ENCODE peak calls at places on chromosomes 11 and 22, in six cellular contexts. One of them, this sample, is unnamed.

GRCh38 chr22:50329236-50329635 is 2.4 kb upstream of the DENND6B start:
- DNase-seq in HepG2: no peak
- DNase-seq in psoas muscle: no peak
- DNase-seq in CD4-positive, alpha-beta memory T cell: no peak
- DNase-seq in CD8-positive, alpha-beta T cell: no peak
- DNase-seq in CD4-positive, CD25-positive, alpha-beta regulatory T cell: no peak
- DNase-seq in this sample: peak; percentile 88

GRCh38 chr22:35400335-35400680 is 368 bp downstream of the MCM5 start:
- DNase-seq in HepG2: no peak
- DNase-seq in psoas muscle: no peak
- DNase-seq in CD4-positive, alpha-beta memory T cell: no peak
- DNase-seq in CD8-positive, alpha-beta T cell: no peak
- DNase-seq in CD4-positive, CD25-positive, alpha-beta regulatory T cell: peak; percentile 19
- DNase-seq in this sample: no peak

GRCh38 chr22:32544953-32545558 is 70.4 kb downstream of the FBXO7 start:
- DNase-seq in HepG2: no peak
- DNase-seq in psoas muscle: no peak
- DNase-seq in CD4-positive, alpha-beta memory T cell: no peak
- DNase-seq in CD8-positive, alpha-beta T cell: no peak
- DNase-seq in CD4-positive, CD25-positive, alpha-beta regulatory T cell: no peak
- DNase-seq in this sample: peak; percentile 29

GRCh38 chr11:1086171-1087102 is 11.8 kb downstream of the MUC2 start:
- DNase-seq in HepG2: no peak
- DNase-seq in psoas muscle: peak; percentile 58
- DNase-seq in CD4-positive, alpha-beta memory T cell: no peak
- DNase-seq in CD8-positive, alpha-beta T cell: no peak
- DNase-seq in CD4-positive, CD25-positive, alpha-beta regulatory T cell: no peak
- DNase-seq in this sample: no peak

GRCh38 chr11:122046846-122047245 is 69.2 kb downstream of the BLID start:
- DNase-seq in HepG2: no peak
- DNase-seq in psoas muscle: no peak
- DNase-seq in CD4-positive, alpha-beta memory T cell: no peak
- DNase-seq in CD8-positive, alpha-beta T cell: no peak
- DNase-seq in CD4-positive, CD25-positive, alpha-beta regulatory T cell: no peak
- DNase-seq in this sample: no peak

GRCh38 chr11:106507645-106508306 is 430.3 kb downstream of the AASDHPPT start:
- DNase-seq in HepG2: no peak
- DNase-seq in psoas muscle: no peak
- DNase-seq in CD4-positive, alpha-beta memory T cell: no peak
- DNase-seq in CD8-positive, alpha-beta T cell: no peak
- DNase-seq in CD4-positive, CD25-positive, alpha-beta regulatory T cell: no peak
- DNase-seq in this sample: no peak

GRCh38 chr11:128135451-128135850 is 451.9 kb downstream of the ETS1 start:
- DNase-seq in HepG2: no peak
- DNase-seq in psoas muscle: no peak
- DNase-seq in CD4-positive, alpha-beta memory T cell: no peak
- DNase-seq in CD8-positive, alpha-beta T cell: no peak
- DNase-seq in CD4-positive, CD25-positive, alpha-beta regulatory T cell: no peak
- DNase-seq in this sample: no peak

GRCh38 chr11:10594407-10594806 is 25.9 kb upstream of the LYVE1 start:
- DNase-seq in HepG2: no peak
- DNase-seq in psoas muscle: no peak
- DNase-seq in CD4-positive, alpha-beta memory T cell: no peak
- DNase-seq in CD8-positive, alpha-beta T cell: no peak
- DNase-seq in CD4-positive, CD25-positive, alpha-beta regulatory T cell: no peak
- DNase-seq in this sample: peak; percentile 98

GRCh38 chr11:74877132-74877531 is 71.8 kb downstream of the XRRA1 start:
- DNase-seq in HepG2: no peak
- DNase-seq in psoas muscle: no peak
- DNase-seq in CD4-positive, alpha-beta memory T cell: no peak
- DNase-seq in CD8-positive, alpha-beta T cell: no peak
- DNase-seq in CD4-positive, CD25-positive, alpha-beta regulatory T cell: no peak
- DNase-seq in this sample: no peak

GRCh38 chr22:37742374-37743092 is 45.7 kb downstream of the TRIOBP start:
- DNase-seq in HepG2: no peak
- DNase-seq in psoas muscle: no peak
- DNase-seq in CD4-positive, alpha-beta memory T cell: no peak
- DNase-seq in CD8-positive, alpha-beta T cell: no peak
- DNase-seq in CD4-positive, CD25-positive, alpha-beta regulatory T cell: no peak
- DNase-seq in this sample: peak; percentile 87

GRCh38 chr11:37978647-37979046 is 1380.6 kb upstream of the RAG2 start:
- DNase-seq in HepG2: no peak
- DNase-seq in psoas muscle: no peak
- DNase-seq in CD4-positive, alpha-beta memory T cell: no peak
- DNase-seq in CD8-positive, alpha-beta T cell: no peak
- DNase-seq in CD4-positive, CD25-positive, alpha-beta regulatory T cell: no peak
- DNase-seq in this sample: no peak

GRCh38 chr11:93740031-93740801 is 1.1 kb downstream of the TAF1D start:
- DNase-seq in HepG2: peak; percentile 75
- DNase-seq in psoas muscle: no peak
- DNase-seq in CD4-positive, alpha-beta memory T cell: peak; percentile 24
- DNase-seq in CD8-positive, alpha-beta T cell: peak; percentile 15
- DNase-seq in CD4-positive, CD25-positive, alpha-beta regulatory T cell: peak; percentile 24
- DNase-seq in this sample: peak; percentile 46

GRCh38 chr11:119310682-119311052 is 6.3 kb downstream of the MCAM start:
- DNase-seq in HepG2: no peak
- DNase-seq in psoas muscle: no peak
- DNase-seq in CD4-positive, alpha-beta memory T cell: no peak
- DNase-seq in CD8-positive, alpha-beta T cell: no peak
- DNase-seq in CD4-positive, CD25-positive, alpha-beta regulatory T cell: no peak
- DNase-seq in this sample: peak; percentile 20
- H3K4me1 ChIP-seq in HepG2: peaks cover 18% of the 10 kb centered on the region
- H3K4me1 ChIP-seq in psoas muscle: peaks cover 17% of the 10 kb centered on the region
- H3K4me1 ChIP-seq in CD4-positive, alpha-beta memory T cell: peaks cover 29% of the 10 kb centered on the region
- H3K4me1 ChIP-seq in CD8-positive, alpha-beta T cell: peaks cover 33% of the 10 kb centered on the region
- H3K4me1 ChIP-seq in CD4-positive, CD25-positive, alpha-beta regulatory T cell: peaks cover 26% of the 10 kb centered on the region
- H3K4me1 ChIP-seq in this sample: peaks cover 5% of the 10 kb centered on the region

DNA sequence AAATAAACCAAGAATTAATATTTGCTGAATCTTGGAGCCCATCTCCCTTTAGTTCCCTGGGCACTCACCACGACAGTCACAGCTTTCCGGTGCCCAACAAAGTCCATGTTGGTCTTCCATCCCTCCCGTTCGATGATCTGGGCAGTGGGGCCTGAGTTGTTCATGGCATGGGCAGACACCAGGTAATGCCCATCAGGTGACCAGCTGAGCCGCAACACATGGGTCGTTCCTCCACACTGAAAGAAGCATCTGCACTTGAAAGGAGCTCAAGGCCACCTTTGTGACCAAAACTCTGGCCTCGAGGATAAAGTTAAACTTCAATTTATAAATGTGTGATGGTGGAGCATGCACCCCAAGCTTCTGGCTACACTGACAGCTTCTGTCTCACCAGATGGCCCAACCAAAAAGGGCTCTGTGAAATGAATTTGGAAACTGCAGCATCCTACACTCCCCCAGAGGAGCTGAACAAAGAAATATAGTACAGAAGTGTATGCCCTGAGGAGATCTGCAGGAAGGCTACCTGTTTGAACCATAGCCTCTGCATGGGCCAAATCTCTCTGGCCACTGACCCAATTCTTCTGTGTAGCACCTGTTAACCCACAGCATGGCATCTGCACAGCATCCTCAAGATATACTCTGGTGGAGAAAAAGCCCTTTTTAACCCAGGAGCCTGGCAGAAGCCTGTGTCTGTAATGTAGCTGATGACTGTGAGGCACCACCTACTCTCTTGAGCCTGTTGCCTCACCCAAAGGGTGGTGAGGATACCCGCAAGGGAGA is 37.1 kb downstream of the HIRA start:
- DNase-seq in HepG2: no peak
- DNase-seq in psoas muscle: no peak
- DNase-seq in CD4-positive, alpha-beta memory T cell: no peak
- DNase-seq in CD8-positive, alpha-beta T cell: no peak
- DNase-seq in CD4-positive, CD25-positive, alpha-beta regulatory T cell: no peak
- DNase-seq in this sample: no peak
- H3K27ac ChIP-seq in HepG2: no peak overlapping the region
- H3K27ac ChIP-seq in psoas muscle: no peak overlapping the region
- H3K27ac ChIP-seq in CD4-positive, alpha-beta memory T cell: no peak overlapping the region
- H3K27ac ChIP-seq in CD8-positive, alpha-beta T cell: no peak overlapping the region
- H3K27ac ChIP-seq in CD4-positive, CD25-positive, alpha-beta regulatory T cell: no peak overlapping the region
- H3K27ac ChIP-seq in this sample: no peak overlapping the region

GRCh38 chr22:27809226-27809625 is 7.7 kb upstream of the MN1 start:
- DNase-seq in HepG2: no peak
- DNase-seq in psoas muscle: no peak
- DNase-seq in CD4-positive, alpha-beta memory T cell: no peak
- DNase-seq in CD8-positive, alpha-beta T cell: no peak
- DNase-seq in CD4-positive, CD25-positive, alpha-beta regulatory T cell: no peak
- DNase-seq in this sample: no peak
- H3K27me3 ChIP-seq in HepG2: peaks cover 3% of the 10 kb centered on the region
- H3K27me3 ChIP-seq in psoas muscle: peaks cover 2% of the 10 kb centered on the region
- H3K27me3 ChIP-seq in CD4-positive, alpha-beta memory T cell: peaks cover 6% of the 10 kb centered on the region
- H3K27me3 ChIP-seq in CD8-positive, alpha-beta T cell: no peaks in the 10 kb centered on the region
- H3K27me3 ChIP-seq in CD4-positive, CD25-positive, alpha-beta regulatory T cell: no peaks in the 10 kb centered on the region
- H3K27me3 ChIP-seq in this sample: peaks cover 4% of the 10 kb centered on the region

GRCh38 chr22:39405346-39406085 is 5.9 kb downstream of the TAB1 start:
- DNase-seq in HepG2: no peak
- DNase-seq in psoas muscle: peak; percentile 54
- DNase-seq in CD4-positive, alpha-beta memory T cell: no peak
- DNase-seq in CD8-positive, alpha-beta T cell: no peak
- DNase-seq in CD4-positive, CD25-positive, alpha-beta regulatory T cell: no peak
- DNase-seq in this sample: no peak
- H3K4me1 ChIP-seq in HepG2: peaks cover 13% of the 10 kb centered on the region
- H3K4me1 ChIP-seq in psoas muscle: peaks cover 42% of the 10 kb centered on the region
- H3K4me1 ChIP-seq in CD4-positive, alpha-beta memory T cell: peaks cover 20% of the 10 kb centered on the region
- H3K4me1 ChIP-seq in CD8-positive, alpha-beta T cell: peaks cover 43% of the 10 kb centered on the region
- H3K4me1 ChIP-seq in CD4-positive, CD25-positive, alpha-beta regulatory T cell: peaks cover 6% of the 10 kb centered on the region
- H3K4me1 ChIP-seq in this sample: peaks cover 6% of the 10 kb centered on the region

GRCh38 chr22:39914584-39914983 is 13.7 kb downstream of the GRAP2 start:
- DNase-seq in HepG2: no peak
- DNase-seq in psoas muscle: no peak
- DNase-seq in CD4-positive, alpha-beta memory T cell: no peak
- DNase-seq in CD8-positive, alpha-beta T cell: no peak
- DNase-seq in CD4-positive, CD25-positive, alpha-beta regulatory T cell: no peak
- DNase-seq in this sample: no peak

GRCh38 chr22:39913886-39914285 is 13.0 kb downstream of the GRAP2 start:
- DNase-seq in HepG2: no peak
- DNase-seq in psoas muscle: no peak
- DNase-seq in CD4-positive, alpha-beta memory T cell: no peak
- DNase-seq in CD8-positive, alpha-beta T cell: no peak
- DNase-seq in CD4-positive, CD25-positive, alpha-beta regulatory T cell: no peak
- DNase-seq in this sample: no peak

GRCh38 chr22:39917091-39917703 is 16.3 kb downstream of the GRAP2 start:
- DNase-seq in HepG2: no peak
- DNase-seq in psoas muscle: no peak
- DNase-seq in CD4-positive, alpha-beta memory T cell: no peak
- DNase-seq in CD8-positive, alpha-beta T cell: no peak
- DNase-seq in CD4-positive, CD25-positive, alpha-beta regulatory T cell: no peak
- DNase-seq in this sample: no peak

GRCh38 chr22:39916496-39916895 is 15.6 kb downstream of the GRAP2 start:
- DNase-seq in HepG2: no peak
- DNase-seq in psoas muscle: no peak
- DNase-seq in CD4-positive, alpha-beta memory T cell: no peak
- DNase-seq in CD8-positive, alpha-beta T cell: no peak
- DNase-seq in CD4-positive, CD25-positive, alpha-beta regulatory T cell: no peak
- DNase-seq in this sample: no peak

DNA sequence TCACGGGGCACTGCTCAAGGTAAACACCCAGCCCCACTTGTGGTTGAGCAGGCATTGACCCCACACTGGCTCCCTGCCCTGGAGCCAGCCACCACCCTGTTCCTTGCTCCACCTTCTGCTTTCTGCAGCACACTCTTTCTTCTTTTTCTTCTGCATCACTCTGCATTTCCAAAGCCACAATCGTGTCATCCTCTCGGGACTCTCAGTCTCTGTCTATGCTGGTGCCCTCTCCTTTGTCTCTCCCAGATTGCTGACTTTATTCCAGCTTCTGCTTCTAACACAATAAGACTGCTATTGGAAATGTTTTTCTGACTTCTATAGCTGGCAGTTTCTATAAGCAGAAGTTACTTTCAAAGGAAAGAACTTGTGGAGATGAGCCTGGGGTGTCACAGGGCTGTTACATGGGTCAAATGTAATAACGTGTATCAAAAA is 14.4 kb downstream of the GRAP2 start:
- DNase-seq in HepG2: no peak
- DNase-seq in psoas muscle: no peak
- DNase-seq in CD4-positive, alpha-beta memory T cell: no peak
- DNase-seq in CD8-positive, alpha-beta T cell: no peak
- DNase-seq in CD4-positive, CD25-positive, alpha-beta regulatory T cell: no peak
- DNase-seq in this sample: no peak
- H3K27ac ChIP-seq in HepG2: no peak overlapping the region
- H3K27ac ChIP-seq in psoas muscle: no peak overlapping the region
- H3K27ac ChIP-seq in CD4-positive, alpha-beta memory T cell: peak overlapping the region; percentile 55
- H3K27ac ChIP-seq in CD8-positive, alpha-beta T cell: peak overlapping the region; percentile 42
- H3K27ac ChIP-seq in CD4-positive, CD25-positive, alpha-beta regulatory T cell: peak overlapping the region; percentile 84
- H3K27ac ChIP-seq in this sample: no peak overlapping the region

GRCh38 chr11:69848196-69848595 is 29.0 kb upstream of the FGF3 start:
- DNase-seq in HepG2: no peak
- DNase-seq in psoas muscle: no peak
- DNase-seq in CD4-positive, alpha-beta memory T cell: no peak
- DNase-seq in CD8-positive, alpha-beta T cell: no peak
- DNase-seq in CD4-positive, CD25-positive, alpha-beta regulatory T cell: no peak
- DNase-seq in this sample: peak; percentile 94
- H3K27me3 ChIP-seq in HepG2: no peaks in the 10 kb centered on the region
- H3K27me3 ChIP-seq in psoas muscle: peaks cover 8% of the 10 kb centered on the region
- H3K27me3 ChIP-seq in CD4-positive, alpha-beta memory T cell: peaks cover 6% of the 10 kb centered on the region
- H3K27me3 ChIP-seq in CD8-positive, alpha-beta T cell: no peaks in the 10 kb centered on the region
- H3K27me3 ChIP-seq in CD4-positive, CD25-positive, alpha-beta regulatory T cell: peaks cover 3% of the 10 kb centered on the region
- H3K27me3 ChIP-seq in this sample: no peaks in the 10 kb centered on the region

This sample was measured in foreskin keratinocyte.